ENCODE peak calls at places on chromosomes 2 and 18, in four cellular contexts. E is mucosa of descending colon, D is tibial nerve, U is left ventricle myocardium inferior. L is an unnamed sample.

GRCh38 chr18:72114801-72115594 is 429.1 kb downstream of the CBLN2 start:
- DNase-seq in E (no peak), D (no peak), U (no peak), L (no peak)

GRCh38 chr2:31110998-31111397 is 27.2 kb downstream of the GALNT14 start:
- DNase-seq in E (no peak), D (no peak), U (no peak), L (no peak)

GRCh38 chr2:240791821-240792657 is 28.0 kb downstream of the KIF1A start:
- DNase-seq in E (peak; percentile 10), D (no peak), U (peak; percentile 11), L (no peak)

GRCh38 chr2:85996591-85996990 is 107.8 kb upstream of the ST3GAL5 start:
- DNase-seq in E (no peak), D (no peak), U (no peak), L (no peak)

GRCh38 chr2:143433158-143433557 is 303.9 kb downstream of the ARHGAP15 start:
- DNase-seq in E (no peak), D (no peak), U (no peak), L (no peak)

GRCh38 chr2:141703506-141703905 is 427.3 kb downstream of the LRP1B start:
- DNase-seq in E (no peak), D (no peak), U (no peak), L (no peak)

GRCh38 chr2:238684362-238685326 is 163.2 kb upstream of the TWIST2 start:
- DNase-seq in E (no peak), D (peak; percentile 75), U (no peak), L (peak; percentile 43)

GRCh38 chr2:129781749-129782617 is 197.5 kb upstream of the RAB6C start:
- DNase-seq in E (no peak), D (no peak), U (no peak), L (no peak)

GRCh38 chr2:101467306-101467705 is 7.6 kb downstream of the RFX8 start:
- DNase-seq in E (no peak), D (no peak), U (no peak), L (no peak)

GRCh38 chr2:82795446-82795845 is 1663.6 kb downstream of the SUCLG1 start:
- DNase-seq in E (no peak), D (no peak), U (no peak), L (no peak)

GRCh38 chr2:203675086-203675485 is 31.4 kb upstream of the CD28 start:
- DNase-seq in E (no peak), D (no peak), U (no peak), L (no peak)

GRCh38 chr2:120246546-120247300 is 5.9 kb upstream of the RALB start:
- DNase-seq in E (no peak), D (no peak), U (no peak), L (no peak)

GRCh38 chr2:57313678-57314077 is 732.9 kb upstream of the VRK2 start:
- DNase-seq in E (no peak), D (no peak), U (no peak), L (no peak)

GRCh38 chr2:193935114-193935513 is 1721.9 kb upstream of the SLC39A10 start:
- DNase-seq in E (no peak), D (no peak), U (no peak), L (no peak)

GRCh38 chr2:231800493-231801091 is 14.3 kb downstream of the COPS7B start:
- DNase-seq in E (peak; percentile 59), D (no peak), U (no peak), L (no peak)

DNA sequence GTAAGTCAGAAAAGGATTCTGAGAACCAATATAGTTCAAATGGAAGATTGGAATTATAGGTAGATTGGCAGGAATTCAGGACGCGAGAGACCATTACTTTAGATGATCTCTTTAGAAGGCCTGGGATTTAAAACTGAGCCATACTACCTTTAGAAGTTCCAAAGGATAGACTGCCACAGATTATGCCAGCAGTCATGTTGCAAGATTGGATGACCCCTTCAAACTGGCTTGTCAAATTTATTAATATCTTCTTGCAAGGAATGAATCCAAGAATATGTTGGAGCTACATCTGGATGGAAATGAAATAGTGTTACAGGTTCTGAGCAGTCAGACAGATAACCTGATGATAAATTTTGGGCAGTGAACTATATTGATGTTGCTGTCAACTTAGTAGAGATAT is 22.0 kb downstream of the BABAM2 start:
- DNase-seq in E (no peak), D (no peak), U (no peak), L (no peak)
- H3K4me1 ChIP-seq in E (no peaks in the 10 kb centered on the region), D (no peaks in the 10 kb centered on the region), U (peaks cover 57% of the 10 kb centered on the region), L (peaks cover 29% of the 10 kb centered on the region)

DNA sequence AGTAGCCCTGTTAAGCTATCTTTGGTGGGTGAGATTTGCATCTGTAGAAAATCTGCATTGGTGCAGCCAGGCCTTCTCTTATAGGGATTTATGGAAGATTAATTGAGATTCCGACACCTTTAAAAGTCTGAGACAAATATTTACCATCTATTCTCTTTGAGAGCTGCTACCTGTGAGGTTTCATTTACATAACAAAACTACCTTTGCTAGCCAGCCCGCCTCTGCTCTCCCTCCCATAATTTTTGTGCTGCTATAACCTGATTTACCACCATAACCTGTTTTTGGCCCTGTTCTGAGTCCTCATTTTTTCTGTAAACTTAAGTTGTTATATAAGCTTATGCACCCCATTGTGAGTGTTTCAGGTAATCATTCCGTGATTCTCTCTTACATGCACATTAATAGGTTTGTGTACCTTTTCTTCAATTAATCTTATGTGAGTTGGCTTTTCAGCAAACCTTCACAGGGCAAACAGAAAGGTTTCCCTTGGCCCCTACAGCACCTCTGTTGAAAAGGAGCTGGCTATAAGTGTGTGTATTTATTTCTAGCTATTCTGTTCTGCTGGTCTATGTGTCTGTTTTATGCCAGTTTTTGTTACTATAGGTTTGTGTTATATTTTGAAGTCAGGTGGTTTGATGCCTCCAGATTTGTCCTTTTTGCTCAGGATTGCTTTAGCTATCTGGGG is 114.9 kb upstream of the XIRP2 start:
- DNase-seq in E (no peak), D (no peak), U (no peak), L (no peak)
- H3K4me3 ChIP-seq in E (no peak overlapping the region), D (no peak overlapping the region), U (no peak overlapping the region), L (no peak overlapping the region)

DNA sequence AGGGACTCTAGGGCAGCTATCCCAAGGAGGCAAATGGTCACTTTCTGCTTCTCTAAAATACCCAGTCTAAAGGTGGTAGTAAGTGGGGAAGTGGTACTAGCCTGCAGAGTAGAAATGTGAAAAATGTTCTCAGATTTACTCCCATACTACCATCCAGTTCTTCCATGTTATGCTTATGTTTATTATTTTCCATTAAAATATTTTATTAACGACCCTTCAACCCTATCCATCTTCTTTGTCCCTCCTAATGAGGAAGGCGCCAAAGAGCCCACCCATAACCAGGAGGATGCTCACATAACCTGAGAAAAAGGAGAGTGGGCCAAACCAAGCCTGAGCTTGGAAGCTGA is 153.5 kb downstream of the ANTXR1 start:
- DNase-seq in E (no peak), D (no peak), U (no peak), L (no peak)
- H3K4me1 ChIP-seq in E (no peaks in the 10 kb centered on the region), D (no peaks in the 10 kb centered on the region), U (peaks cover 60% of the 10 kb centered on the region), L (peaks cover 98% of the 10 kb centered on the region)

DNA sequence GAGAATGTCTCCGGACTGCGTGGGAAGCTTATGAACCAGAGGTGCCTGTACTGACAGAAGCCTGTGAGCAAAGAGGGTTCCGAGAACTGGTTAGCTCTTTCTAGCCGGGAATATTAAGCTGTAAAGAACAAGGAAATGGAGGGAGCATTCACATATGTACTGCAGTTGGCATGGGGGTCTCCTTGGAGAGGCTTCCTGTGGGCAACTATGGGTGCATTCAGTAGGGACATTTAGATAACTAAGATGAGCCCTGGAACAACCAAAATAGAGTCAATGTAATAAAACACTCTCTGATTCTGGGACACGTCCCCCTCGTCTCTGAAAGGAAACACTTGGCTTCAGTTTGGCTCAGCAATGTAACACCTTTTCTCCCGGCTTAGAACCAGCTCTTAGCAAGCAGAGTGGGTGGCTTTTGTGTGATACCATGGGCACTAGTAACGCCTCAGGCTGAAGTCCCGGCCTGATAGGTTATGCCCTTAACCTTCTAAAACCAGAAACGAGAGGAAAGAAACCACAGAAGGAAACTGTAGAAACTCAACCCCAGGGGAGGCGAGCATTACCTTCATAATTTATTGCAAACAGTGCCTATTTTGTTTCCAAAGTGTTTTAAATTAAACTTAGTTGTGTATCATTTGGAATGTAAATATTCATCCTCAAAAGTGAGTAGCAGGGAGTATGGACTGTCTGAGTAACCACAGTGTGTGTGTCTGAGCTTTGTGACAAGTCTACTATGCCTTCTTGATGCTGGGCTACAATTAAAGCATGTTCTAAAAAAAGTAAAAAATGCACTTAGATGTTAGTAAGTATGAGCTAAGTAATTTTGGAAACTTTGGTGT is 48.9 kb upstream of the LPIN2 start:
- DNase-seq in E (no peak), D (no peak), U (no peak), L (no peak)
- H3K4me3 ChIP-seq in E (no peak overlapping the region), D (no peak overlapping the region), U (no peak overlapping the region), L (no peak overlapping the region)

DNA sequence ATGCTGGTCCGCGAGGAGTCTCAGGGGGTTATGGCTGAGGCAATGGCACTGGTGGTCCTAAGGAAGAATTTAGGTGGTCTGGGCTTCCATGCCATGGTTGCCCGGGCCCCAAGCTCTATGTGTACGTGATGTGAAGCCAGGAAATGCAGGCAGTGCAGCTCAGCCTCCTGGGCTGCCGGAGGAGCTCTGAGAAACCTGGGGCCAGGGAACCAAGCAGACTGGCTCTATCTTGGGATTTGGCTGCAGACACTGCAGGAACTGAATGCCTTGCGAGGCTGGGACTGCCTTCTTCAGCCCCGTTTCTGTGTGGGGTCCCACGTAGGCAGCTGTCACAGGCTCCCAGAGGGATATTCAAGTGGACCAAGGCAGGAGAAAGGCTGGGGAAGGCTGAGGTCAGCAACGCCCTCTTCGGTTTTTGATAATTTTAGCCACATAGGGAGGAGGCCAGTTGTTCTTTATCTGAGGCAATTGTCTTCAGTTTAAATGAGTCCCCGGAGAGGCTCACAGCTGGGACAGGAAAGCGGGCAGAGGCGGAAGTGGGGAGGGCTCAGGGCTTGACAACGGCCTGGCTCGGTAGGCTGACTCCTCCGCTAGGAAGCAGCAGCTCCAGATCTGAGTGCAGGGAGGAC is 77.7 kb downstream of the RHOB start:
- DNase-seq in E (no peak), D (no peak), U (peak; percentile 61), L (no peak)
- H3K4me1 ChIP-seq in E (no peaks in the 10 kb centered on the region), D (no peaks in the 10 kb centered on the region), U (peaks cover 51% of the 10 kb centered on the region), L (peaks cover 18% of the 10 kb centered on the region)

GRCh38 chr18:76133873-76134272 is 361.2 kb downstream of the ZNF516 start:
- DNase-seq in E (no peak), D (no peak), U (no peak), L (no peak)

GRCh38 chr18:76126327-76126726 is 368.7 kb downstream of the ZNF516 start:
- DNase-seq in E (no peak), D (no peak), U (peak; percentile 19), L (no peak)

GRCh38 chr18:76130845-76131244 is 364.2 kb downstream of the ZNF516 start:
- DNase-seq in E (no peak), D (peak; percentile 43), U (no peak), L (no peak)

GRCh38 chr18:76134631-76135030 is 360.4 kb downstream of the ZNF516 start:
- DNase-seq in E (no peak), D (no peak), U (no peak), L (no peak)

DNA sequence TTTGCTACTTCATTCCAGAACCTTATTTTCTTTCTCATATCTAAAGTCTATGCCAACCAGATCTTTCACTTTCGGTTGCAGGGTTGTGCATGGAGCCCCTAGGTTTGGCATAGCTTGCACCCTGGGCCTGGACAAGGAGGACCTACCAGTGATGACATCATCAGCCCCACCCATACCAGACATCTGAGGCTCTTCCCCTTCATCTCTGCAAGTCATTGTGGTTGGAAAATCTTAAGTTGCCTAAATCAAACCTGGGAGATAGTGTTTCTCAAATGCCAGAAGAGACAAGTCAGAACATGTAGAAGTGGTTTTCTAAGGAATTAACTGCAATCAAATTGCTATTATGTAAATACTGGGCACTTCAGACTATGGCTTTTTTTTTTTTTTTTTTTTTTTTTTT is 363.3 kb downstream of the ZNF516 start:
- DNase-seq in E (no peak), D (no peak), U (no peak), L (no peak)
- H3K4me3 ChIP-seq in E (no peak overlapping the region), D (no peak overlapping the region), U (no peak overlapping the region), L (no peak overlapping the region)

GRCh38 chr2:236166781-236167296 is 1.3 kb downstream of the GBX2 start:
- DNase-seq in E (no peak), D (no peak), U (no peak), L (no peak)
- H3K4me1 ChIP-seq in E (peaks cover 49% of the 10 kb centered on the region), D (no peaks in the 10 kb centered on the region), U (peaks cover 80% of the 10 kb centered on the region), L (peaks cover 23% of the 10 kb centered on the region)

GRCh38 chr2:198186257-198186656 is 381.9 kb downstream of the PLCL1 start:
- DNase-seq in E (no peak), D (no peak), U (no peak), L (no peak)
- H3K4me3 ChIP-seq in E (no peak overlapping the region), D (no peak overlapping the region), U (no peak overlapping the region), L (no peak overlapping the region)

L was measured in thoracic aorta.